ENCODE peak calls at places on chromosome 15, in ten cellular contexts. L is gastrocnemius medialis; K is aorta; Z is hypothalamus; Y is right cardiac atrium; S is stimulated activated CD8-positive, alpha-beta memory T cell treated with anti-CD3 and anti-CD28 coated beads, Interleukin-12 subunit alpha, Interleukin-12 subunit beta, amount 100 ng/mL, for 1 hour; X is stimulated activated CD4-positive, alpha-beta T cell treated with anti-CD3 and anti-CD28 coated beads, Interleukin-12 subunit alpha, Interleukin-12 subunit beta, amount 100 ng/mL, for 24 hours; G is Karpas-422; T is astrocyte of the cerebellum; J is AG04449. H is an unnamed sample.

GRCh38 chr15:64249842-64250575 is 87.2 kb upstream of the PPIB start:
- DNase-seq in Z (no peak), S (no peak), G (no peak), L (no peak), Y (no peak), T (no peak), K (no peak), X (no peak), J (no peak), H (no peak)

GRCh38 chr15:62187425-62187824 is 22.3 kb upstream of the C2CD4B start:
- DNase-seq in L (peak; percentile 16), G (no peak), K (no peak), Y (no peak), T (no peak), S (no peak), X (no peak), Z (no peak), J (no peak), H (no peak)

GRCh38 chr15:62509395-62509973 is 344.4 kb upstream of the C2CD4B start:
- DNase-seq in K (no peak), G (no peak), T (no peak), X (no peak), Y (no peak), J (no peak), L (no peak), Z (no peak), S (no peak), H (no peak)

GRCh38 chr15:101452572-101452971 is 36.9 kb downstream of the PCSK6 start:
- DNase-seq in Z (no peak), K (no peak), G (no peak), S (no peak), L (no peak), T (no peak), X (no peak), J (no peak), Y (no peak), H (no peak)

GRCh38 chr15:49421991-49422390 is 1.1 kb upstream of the FGF7 start:
- DNase-seq in G (peak; percentile 90), T (peak; percentile 38), Y (peak; percentile 78), S (peak; percentile 22), X (no peak), L (peak; percentile 20), K (peak; percentile 53), J (no peak), Z (no peak), H (peak; percentile 78)

GRCh38 chr15:61037031-61037430 is 192.1 kb downstream of the RORA start:
- DNase-seq in K (no peak), S (no peak), L (no peak), J (no peak), Y (no peak), G (no peak), X (no peak), T (peak; percentile 67), Z (no peak), H (no peak)

GRCh38 chr15:25088261-25088790 is 133.5 kb downstream of the SNRPN start:
- DNase-seq in G (no peak), Z (no peak), T (no peak), S (no peak), X (no peak), L (no peak), Y (no peak), J (no peak), K (no peak), H (no peak)

GRCh38 chr15:64536244-64536836 is 76.0 kb downstream of the ZNF609 start:
- DNase-seq in X (no peak), T (peak; percentile 59), G (no peak), Z (no peak), J (peak; percentile 50), Y (no peak), K (no peak), S (no peak), L (no peak), H (no peak)

GRCh38 chr15:41934843-41935242 is 37.5 kb downstream of the EHD4 start:
- DNase-seq in Z (no peak), S (peak; percentile 50), X (peak; percentile 54), L (no peak), J (no peak), K (no peak), T (no peak), G (peak; percentile 69), Y (no peak), H (peak; percentile 22)

GRCh38 chr15:100383302-100384107 is 41.7 kb upstream of the ADAMTS17 start:
- DNase-seq in S (no peak), J (no peak), K (no peak), G (peak; percentile 71), T (no peak), L (no peak), Z (no peak), Y (no peak), X (peak; percentile 11), H (peak; percentile 33)

GRCh38 chr15:25543156-25543555 is 104.3 kb upstream of the UBE3A start:
- DNase-seq in S (no peak), Z (peak; percentile 12), L (peak; percentile 29), X (no peak), Y (no peak), K (peak; percentile 69), T (peak; percentile 68), J (peak; percentile 17), G (no peak), H (no peak)

GRCh38 chr15:89243046-89243690 is 611 bp upstream of the FANCI start:
- DNase-seq in T (no peak), L (peak; percentile 30), K (no peak), X (no peak), S (no peak), J (no peak), Z (no peak), G (no peak), Y (peak; percentile 42), H (no peak)

GRCh38 chr15:101193063-101193712 is 58.7 kb downstream of the CHSY1 start:
- DNase-seq in G (no peak), Y (peak; percentile 83), X (no peak), L (peak; percentile 56), S (no peak), J (no peak), K (peak; percentile 83), T (no peak), Z (no peak), H (no peak)

GRCh38 chr15:64808785-64809453 is 16.5 kb downstream of the PIF1 start:
- DNase-seq in T (no peak), K (no peak), Z (no peak), Y (peak; percentile 12), S (no peak), J (no peak), X (no peak), G (no peak), L (no peak), H (no peak)

GRCh38 chr15:76160426-76161152 is 100.8 kb downstream of the TMEM266 start:
- DNase-seq in K (no peak), G (no peak), J (no peak), L (peak; percentile 52), Z (no peak), S (no peak), T (no peak), Y (no peak), X (no peak), H (no peak)

GRCh38 chr15:31489801-31490646 is 163.4 kb downstream of the KLF13 start:
- DNase-seq in K (no peak), Z (no peak), J (no peak), L (peak; percentile 24), S (no peak), X (no peak), Y (no peak), T (peak; percentile 39), G (peak; percentile 83), H (peak; percentile 70)

GRCh38 chr15:81091889-81092558 is 42.0 kb upstream of the CFAP161 start:
- DNase-seq in X (no peak), J (peak; percentile 86), G (no peak), L (peak; percentile 85), T (peak; percentile 79), S (no peak), Y (no peak), K (no peak), Z (no peak), H (no peak)

GRCh38 chr15:45611305-45611704 is 23.5 kb upstream of the SQOR start:
- DNase-seq in S (no peak), K (no peak), L (no peak), Y (no peak), G (peak; percentile 74), T (no peak), J (no peak), Z (no peak), X (no peak), H (peak; percentile 64)

GRCh38 chr15:99511529-99511864 is 54.3 kb upstream of the MEF2A start:
- DNase-seq in L (no peak), J (peak; percentile 64), Y (no peak), G (peak; percentile 86), Z (no peak), K (no peak), T (peak; percentile 86), S (no peak), X (no peak), H (no peak)

GRCh38 chr15:78988361-78988911 is 43.6 kb upstream of the CTSH start:
- DNase-seq in G (no peak), L (peak; percentile 70), Z (peak; percentile 20), S (no peak), J (peak; percentile 82), T (peak; percentile 97), Y (peak; percentile 78), K (peak; percentile 95), X (no peak), H (no peak)

GRCh38 chr15:67366904-67367303 is 112.3 kb downstream of the IQCH start:
- DNase-seq in X (no peak), K (no peak), T (no peak), S (no peak), J (no peak), L (no peak), Y (no peak), Z (no peak), G (no peak), H (no peak)